ENCODE peak calls at places on chromosome 16, in eight cellular contexts. One of them, this sample, is unnamed.

GRCh38 chr16:445566-445965 is 20.1 kb downstream of the RAB11FIP3 start:
- DNase-seq in HCT116: no peak
- DNase-seq in SK-N-SH: no peak
- DNase-seq in spleen: no peak
- DNase-seq in stomach: no peak
- DNase-seq in sigmoid colon: no peak
- DNase-seq in suprapubic skin: no peak
- DNase-seq in K562: no peak
- DNase-seq in this sample: no peak

GRCh38 chr16:57751539-57752202 is 16.1 kb downstream of the KATNB1 start:
- DNase-seq in HCT116: no peak
- DNase-seq in SK-N-SH: no peak
- DNase-seq in spleen: no peak
- DNase-seq in stomach: no peak
- DNase-seq in sigmoid colon: no peak
- DNase-seq in suprapubic skin: no peak
- DNase-seq in K562: no peak
- DNase-seq in this sample: no peak

GRCh38 chr16:22252317-22252716 is 44.9 kb upstream of the POLR3E start:
- DNase-seq in HCT116: no peak
- DNase-seq in SK-N-SH: no peak
- DNase-seq in spleen: no peak
- DNase-seq in stomach: no peak
- DNase-seq in sigmoid colon: no peak
- DNase-seq in suprapubic skin: no peak
- DNase-seq in K562: peak
- DNase-seq in this sample: no peak

GRCh38 chr16:81609323-81609892 is 164.8 kb downstream of the CMIP start:
- DNase-seq in HCT116: no peak
- DNase-seq in SK-N-SH: no peak
- DNase-seq in spleen: no peak
- DNase-seq in stomach: no peak
- DNase-seq in sigmoid colon: no peak
- DNase-seq in suprapubic skin: no peak
- DNase-seq in K562: no peak
- DNase-seq in this sample: no peak

GRCh38 chr16:2019500-2019899 is at the start of gene NPW:
- DNase-seq in HCT116: no peak
- DNase-seq in SK-N-SH: peak
- DNase-seq in spleen: peak
- DNase-seq in stomach: no peak
- DNase-seq in sigmoid colon: no peak
- DNase-seq in suprapubic skin: no peak
- DNase-seq in K562: peak
- DNase-seq in this sample: no peak

GRCh38 chr16:61862756-61863155 is 173.5 kb downstream of the CDH8 start:
- DNase-seq in HCT116: no peak
- DNase-seq in SK-N-SH: no peak
- DNase-seq in spleen: no peak
- DNase-seq in stomach: no peak
- DNase-seq in sigmoid colon: no peak
- DNase-seq in suprapubic skin: no peak
- DNase-seq in K562: no peak
- DNase-seq in this sample: no peak

GRCh38 chr16:87586201-87586782 is 16.0 kb upstream of the JPH3 start:
- DNase-seq in HCT116: no peak
- DNase-seq in SK-N-SH: no peak
- DNase-seq in spleen: no peak
- DNase-seq in stomach: no peak
- DNase-seq in sigmoid colon: no peak
- DNase-seq in suprapubic skin: no peak
- DNase-seq in K562: no peak
- DNase-seq in this sample: no peak

GRCh38 chr16:3717235-3718018 is at the start of gene TRAP1:
- DNase-seq in HCT116: peak
- DNase-seq in SK-N-SH: peak
- DNase-seq in spleen: peak
- DNase-seq in stomach: peak
- DNase-seq in sigmoid colon: peak
- DNase-seq in suprapubic skin: peak
- DNase-seq in K562: peak
- DNase-seq in this sample: peak

GRCh38 chr16:31354394-31355291 is at the start of gene ITGAX:
- DNase-seq in HCT116: no peak
- DNase-seq in SK-N-SH: peak
- DNase-seq in spleen: peak
- DNase-seq in stomach: peak
- DNase-seq in sigmoid colon: no peak
- DNase-seq in suprapubic skin: peak
- DNase-seq in K562: peak
- DNase-seq in this sample: no peak

GRCh38 chr16:81627024-81627423 is 152.1 kb upstream of the PLCG2 start:
- DNase-seq in HCT116: no peak
- DNase-seq in SK-N-SH: no peak
- DNase-seq in spleen: no peak
- DNase-seq in stomach: no peak
- DNase-seq in sigmoid colon: no peak
- DNase-seq in suprapubic skin: no peak
- DNase-seq in K562: no peak
- DNase-seq in this sample: no peak

GRCh38 chr16:69798466-69798865 is 36.3 kb downstream of the WWP2 start:
- DNase-seq in HCT116: no peak
- DNase-seq in SK-N-SH: no peak
- DNase-seq in spleen: no peak
- DNase-seq in stomach: no peak
- DNase-seq in sigmoid colon: no peak
- DNase-seq in suprapubic skin: no peak
- DNase-seq in K562: no peak
- DNase-seq in this sample: no peak

GRCh38 chr16:27230562-27230991 is 27.3 kb downstream of the KDM8 start:
- DNase-seq in HCT116: no peak
- DNase-seq in SK-N-SH: no peak
- DNase-seq in spleen: peak
- DNase-seq in stomach: peak
- DNase-seq in sigmoid colon: no peak
- DNase-seq in suprapubic skin: no peak
- DNase-seq in K562: no peak
- DNase-seq in this sample: no peak

GRCh38 chr16:65117701-65118448 is 4.0 kb downstream of the CDH11 start:
- DNase-seq in HCT116: peak
- DNase-seq in SK-N-SH: peak
- DNase-seq in spleen: no peak
- DNase-seq in stomach: peak
- DNase-seq in sigmoid colon: peak
- DNase-seq in suprapubic skin: no peak
- DNase-seq in K562: peak
- DNase-seq in this sample: no peak

GRCh38 chr16:11020792-11021440 is 76.6 kb downstream of the CLEC16A start:
- DNase-seq in HCT116: no peak
- DNase-seq in SK-N-SH: peak
- DNase-seq in spleen: no peak
- DNase-seq in stomach: no peak
- DNase-seq in sigmoid colon: no peak
- DNase-seq in suprapubic skin: no peak
- DNase-seq in K562: peak
- DNase-seq in this sample: no peak

GRCh38 chr16:89507219-89507833 is 877 bp upstream of the SPG7 start:
- DNase-seq in HCT116: no peak
- DNase-seq in SK-N-SH: no peak
- DNase-seq in spleen: no peak
- DNase-seq in stomach: peak
- DNase-seq in sigmoid colon: no peak
- DNase-seq in suprapubic skin: no peak
- DNase-seq in K562: no peak
- DNase-seq in this sample: no peak

GRCh38 chr16:27748868-27749546 is 199.1 kb downstream of the KATNIP start:
- DNase-seq in HCT116: peak
- DNase-seq in SK-N-SH: no peak
- DNase-seq in spleen: no peak
- DNase-seq in stomach: no peak
- DNase-seq in sigmoid colon: no peak
- DNase-seq in suprapubic skin: no peak
- DNase-seq in K562: peak
- DNase-seq in this sample: no peak

GRCh38 chr16:89505204-89506112 is 2.7 kb upstream of the SPG7 start:
- DNase-seq in HCT116: peak
- DNase-seq in SK-N-SH: no peak
- DNase-seq in spleen: peak
- DNase-seq in stomach: peak
- DNase-seq in sigmoid colon: peak
- DNase-seq in suprapubic skin: peak
- DNase-seq in K562: peak
- DNase-seq in this sample: peak

GRCh38 chr16:47037396-47037745 is 63.9 kb upstream of the DNAJA2 start:
- DNase-seq in HCT116: no peak
- DNase-seq in SK-N-SH: no peak
- DNase-seq in spleen: no peak
- DNase-seq in stomach: peak
- DNase-seq in sigmoid colon: peak
- DNase-seq in suprapubic skin: peak
- DNase-seq in K562: peak
- DNase-seq in this sample: no peak

GRCh38 chr16:27624154-27625049 is 74.5 kb downstream of the KATNIP start:
- DNase-seq in HCT116: no peak
- DNase-seq in SK-N-SH: no peak
- DNase-seq in spleen: no peak
- DNase-seq in stomach: no peak
- DNase-seq in sigmoid colon: no peak
- DNase-seq in suprapubic skin: no peak
- DNase-seq in K562: no peak
- DNase-seq in this sample: no peak

GRCh38 chr16:27285676-27286196 is 17.2 kb upstream of the NSMCE1 start:
- DNase-seq in HCT116: no peak
- DNase-seq in SK-N-SH: no peak
- DNase-seq in spleen: no peak
- DNase-seq in stomach: no peak
- DNase-seq in sigmoid colon: no peak
- DNase-seq in suprapubic skin: no peak
- DNase-seq in K562: no peak
- DNase-seq in this sample: no peak

GRCh38 chr16:84044108-84044488 is 1.5 kb upstream of the SLC38A8 start:
- DNase-seq in HCT116: peak
- DNase-seq in SK-N-SH: peak
- DNase-seq in spleen: peak
- DNase-seq in stomach: no peak
- DNase-seq in sigmoid colon: no peak
- DNase-seq in suprapubic skin: no peak
- DNase-seq in K562: peak
- DNase-seq in this sample: no peak

GRCh38 chr16:12436201-12436657 is 367.5 kb downstream of the CPPED1 start:
- DNase-seq in HCT116: no peak
- DNase-seq in SK-N-SH: no peak
- DNase-seq in spleen: no peak
- DNase-seq in stomach: no peak
- DNase-seq in sigmoid colon: no peak
- DNase-seq in suprapubic skin: no peak
- DNase-seq in K562: no peak
- DNase-seq in this sample: no peak

GRCh38 chr16:67884-68789 is 4.3 kb downstream of the RHBDF1 start:
- DNase-seq in HCT116: no peak
- DNase-seq in SK-N-SH: no peak
- DNase-seq in spleen: peak
- DNase-seq in stomach: no peak
- DNase-seq in sigmoid colon: peak
- DNase-seq in suprapubic skin: no peak
- DNase-seq in K562: no peak
- DNase-seq in this sample: no peak

GRCh38 chr16:76650579-76650978 is 373.4 kb downstream of the CNTNAP4 start:
- DNase-seq in HCT116: no peak
- DNase-seq in SK-N-SH: no peak
- DNase-seq in spleen: no peak
- DNase-seq in stomach: no peak
- DNase-seq in sigmoid colon: no peak
- DNase-seq in suprapubic skin: no peak
- DNase-seq in K562: no peak
- DNase-seq in this sample: no peak

GRCh38 chr16:85401917-85402766 is 211.0 kb upstream of the GSE1 start:
- DNase-seq in HCT116: no peak
- DNase-seq in SK-N-SH: no peak
- DNase-seq in spleen: peak
- DNase-seq in stomach: no peak
- DNase-seq in sigmoid colon: peak
- DNase-seq in suprapubic skin: no peak
- DNase-seq in K562: no peak
- DNase-seq in this sample: no peak

GRCh38 chr16:51825740-51826139 is 674.7 kb upstream of the SALL1 start:
- DNase-seq in HCT116: no peak
- DNase-seq in SK-N-SH: no peak
- DNase-seq in spleen: no peak
- DNase-seq in stomach: no peak
- DNase-seq in sigmoid colon: no peak
- DNase-seq in suprapubic skin: no peak
- DNase-seq in K562: no peak
- DNase-seq in this sample: no peak

GRCh38 chr16:4696172-4696904 is 3.0 kb downstream of the NUDT16L1 start:
- DNase-seq in HCT116: no peak
- DNase-seq in SK-N-SH: peak
- DNase-seq in spleen: no peak
- DNase-seq in stomach: no peak
- DNase-seq in sigmoid colon: peak
- DNase-seq in suprapubic skin: no peak
- DNase-seq in K562: no peak
- DNase-seq in this sample: no peak

GRCh38 chr16:16003719-16004313 is 54.4 kb downstream of the ABCC1 start:
- DNase-seq in HCT116: no peak
- DNase-seq in SK-N-SH: no peak
- DNase-seq in spleen: no peak
- DNase-seq in stomach: no peak
- DNase-seq in sigmoid colon: no peak
- DNase-seq in suprapubic skin: no peak
- DNase-seq in K562: no peak
- DNase-seq in this sample: no peak
- H3K27ac ChIP-seq in HCT116: no peak
- H3K27ac ChIP-seq in SK-N-SH: peak
- H3K27ac ChIP-seq in spleen: no peak
- H3K27ac ChIP-seq in stomach: peak
- H3K27ac ChIP-seq in sigmoid colon: peak
- H3K27ac ChIP-seq in suprapubic skin: no peak
- H3K27ac ChIP-seq in K562: no peak
- H3K27ac ChIP-seq in this sample: no peak

GRCh38 chr16:72666267-72666666 is 381.7 kb downstream of the ZFHX3 start:
- DNase-seq in HCT116: no peak
- DNase-seq in SK-N-SH: no peak
- DNase-seq in spleen: no peak
- DNase-seq in stomach: no peak
- DNase-seq in sigmoid colon: no peak
- DNase-seq in suprapubic skin: no peak
- DNase-seq in K562: no peak
- DNase-seq in this sample: no peak
- TF ChIP-seq CTCF in HCT116: no peak
- TF ChIP-seq CTCF in SK-N-SH: no peak
- TF ChIP-seq CTCF in spleen: no peak
- TF ChIP-seq CTCF in stomach: no peak
- TF ChIP-seq CTCF in sigmoid colon: no peak
- TF ChIP-seq CTCF in suprapubic skin: no peak
- TF ChIP-seq CTCF in K562: peak
- TF ChIP-seq CTCF in this sample: no peak

GRCh38 chr16:60640038-60640437 is 1396.2 kb downstream of the CDH8 start:
- DNase-seq in HCT116: no peak
- DNase-seq in SK-N-SH: no peak
- DNase-seq in spleen: no peak
- DNase-seq in stomach: no peak
- DNase-seq in sigmoid colon: no peak
- DNase-seq in suprapubic skin: no peak
- DNase-seq in K562: no peak
- DNase-seq in this sample: no peak
- TF ChIP-seq POLR2AphosphoS5 in HCT116: no peak
- TF ChIP-seq POLR2AphosphoS5 in SK-N-SH: no peak
- TF ChIP-seq POLR2AphosphoS5 in spleen: no peak
- TF ChIP-seq POLR2AphosphoS5 in stomach: no peak
- TF ChIP-seq POLR2AphosphoS5 in sigmoid colon: no peak
- TF ChIP-seq POLR2AphosphoS5 in suprapubic skin: no peak
- TF ChIP-seq POLR2AphosphoS5 in K562: no peak
- TF ChIP-seq POLR2AphosphoS5 in this sample: no peak

GRCh38 chr16:56355786-56356275 is 69.5 kb downstream of the AMFR start:
- DNase-seq in HCT116: no peak
- DNase-seq in SK-N-SH: peak
- DNase-seq in spleen: peak
- DNase-seq in stomach: peak
- DNase-seq in sigmoid colon: peak
- DNase-seq in suprapubic skin: peak
- DNase-seq in K562: peak
- DNase-seq in this sample: no peak
- H3K27ac ChIP-seq in HCT116: no peak
- H3K27ac ChIP-seq in SK-N-SH: no peak
- H3K27ac ChIP-seq in spleen: no peak
- H3K27ac ChIP-seq in stomach: no peak
- H3K27ac ChIP-seq in sigmoid colon: peak
- H3K27ac ChIP-seq in suprapubic skin: no peak
- H3K27ac ChIP-seq in K562: peak
- H3K27ac ChIP-seq in this sample: no peak